ENCODE peak calls at places on chromosomes 6 and 20, in eight cellular contexts. G is PC-9, M is AG09309, P is RWPE1, A is endothelial cell, V is bronchial epithelial cell, O is BE2C, N is testis. R is an unnamed sample.

GRCh38 chr6:108609276-108609769 is 48.6 kb downstream of the FOXO3 start:
- DNase-seq in G (no peak), M (peak; percentile 46), P (no peak), A (no peak), V (no peak), O (no peak), N (no peak), R (no peak)

GRCh38 chr6:149055195-149055899 is 262.2 kb upstream of the TAB2 start:
- DNase-seq in G (no peak), M (no peak), P (no peak), A (no peak), V (no peak), O (no peak), N (no peak), R (no peak)

GRCh38 chr6:142945446-142946180 is 637 bp upstream of the HIVEP2 start:
- DNase-seq in G (no peak), M (no peak), P (peak; percentile 56), A (peak; percentile 58), V (peak; percentile 34), O (peak; percentile 34), N (peak; percentile 31), R (peak; percentile 62)

GRCh38 chr6:76682842-76683241 is 610.4 kb upstream of the IMPG1 start:
- DNase-seq in G (no peak), M (no peak), P (peak; percentile 8), A (no peak), V (peak; percentile 26), O (no peak), N (no peak), R (no peak)

GRCh38 chr6:157768304-157768703 is 54.7 kb upstream of the SNX9 start:
- DNase-seq in G (no peak), M (no peak), P (no peak), A (no peak), V (no peak), O (no peak), N (no peak), R (no peak)

GRCh38 chr6:72552938-72553337 is 68.9 kb upstream of the KCNQ5 start:
- DNase-seq in G (no peak), M (no peak), P (peak; percentile 34), A (no peak), V (peak; percentile 85), O (no peak), N (no peak), R (no peak)

GRCh38 chr6:46756469-46757205 is 9.9 kb downstream of the ANKRD66 start:
- DNase-seq in G (no peak), M (no peak), P (peak; percentile 4), A (no peak), V (peak; percentile 48), O (no peak), N (no peak), R (no peak)

GRCh38 chr20:50339196-50339901 is 148.7 kb downstream of the CEBPB start:
- DNase-seq in G (no peak), M (no peak), P (peak; percentile 49), A (no peak), V (no peak), O (peak; percentile 37), N (no peak), R (no peak)

GRCh38 chr6:48109902-48110301 is 1.1 kb downstream of the PTCHD4 start:
- DNase-seq in G (no peak), M (no peak), P (no peak), A (no peak), V (peak; percentile 69), O (no peak), N (no peak), R (no peak)

GRCh38 chr6:108029226-108029921 is 45.2 kb downstream of the OSTM1 start:
- DNase-seq in G (no peak), M (no peak), P (no peak), A (no peak), V (no peak), O (no peak), N (no peak), R (no peak)

GRCh38 chr6:150741633-150742200 is 123.8 kb upstream of the MTHFD1L start:
- DNase-seq in G (no peak), M (no peak), P (no peak), A (peak; percentile 41), V (no peak), O (no peak), N (no peak), R (peak; percentile 56)

GRCh38 chr6:144797881-144798589 is 512.9 kb downstream of the UTRN start:
- DNase-seq in G (peak; percentile 92), M (peak; percentile 25), P (peak; percentile 66), A (no peak), V (peak; percentile 80), O (no peak), N (no peak), R (no peak)

GRCh38 chr6:34696189-34696738 is 303 bp downstream of the ILRUN start:
- DNase-seq in G (peak; percentile 47), M (no peak), P (peak; percentile 22), A (peak; percentile 5), V (no peak), O (no peak), N (peak; percentile 46), R (peak; percentile 32)

GRCh38 chr6:32741203-32741960 is at the start of gene HLA-DQA2:
- DNase-seq in G (no peak), M (no peak), P (no peak), A (no peak), V (no peak), O (no peak), N (no peak), R (no peak)

GRCh38 chr20:57881466-57882405 is 171.9 kb upstream of the PMEPA1 start:
- DNase-seq in G (no peak), M (peak; percentile 5), P (no peak), A (no peak), V (no peak), O (peak; percentile 59), N (no peak), R (no peak)

GRCh38 chr6:100376103-100376502 is 88.6 kb downstream of the SIM1 start:
- DNase-seq in G (no peak), M (no peak), P (no peak), A (no peak), V (no peak), O (no peak), N (no peak), R (no peak)

GRCh38 chr6:37059344-37060194 is 54.1 kb downstream of the FGD2 start:
- DNase-seq in G (peak; percentile 95), M (peak; percentile 80), P (peak; percentile 94), A (peak; percentile 60), V (peak; percentile 98), O (peak; percentile 70), N (peak; percentile 63), R (no peak)

GRCh38 chr6:168420084-168420483 is 20.9 kb upstream of the SMOC2 start:
- DNase-seq in G (no peak), M (no peak), P (no peak), A (no peak), V (no peak), O (no peak), N (no peak), R (no peak)

GRCh38 chr6:16273266-16273665 is 34.9 kb downstream of the GMPR start:
- DNase-seq in G (no peak), M (no peak), P (no peak), A (no peak), V (no peak), O (no peak), N (no peak), R (no peak)

GRCh38 chr6:7633361-7633760 is 43.4 kb downstream of the SNRNP48 start:
- DNase-seq in G (no peak), M (no peak), P (no peak), A (no peak), V (no peak), O (no peak), N (no peak), R (no peak)

GRCh38 chr20:6636209-6637159 is 131.0 kb upstream of the BMP2 start:
- DNase-seq in G (no peak), M (peak; percentile 40), P (peak; percentile 75), A (peak; percentile 22), V (peak; percentile 68), O (no peak), N (peak; percentile 37), R (no peak)

GRCh38 chr6:169487579-169488205 is 214.1 kb downstream of the WDR27 start:
- DNase-seq in G (no peak), M (no peak), P (peak; percentile 6), A (no peak), V (no peak), O (no peak), N (no peak), R (no peak)
- TF ChIP-seq CTCF in G (no peak), M (peak; percentile 28), P (no peak), A (no peak), V (no peak), O (peak; percentile 3), N (no peak), R (no peak)

GRCh38 chr6:56377295-56377694 is 129.9 kb upstream of the COL21A1 start:
- DNase-seq in G (no peak), M (no peak), P (no peak), A (no peak), V (no peak), O (no peak), N (no peak), R (no peak)

GRCh38 chr6:56381852-56382251 is 134.5 kb upstream of the COL21A1 start:
- DNase-seq in G (peak; percentile 49), M (no peak), P (no peak), A (no peak), V (peak; percentile 71), O (no peak), N (peak; percentile 50), R (no peak)

GRCh38 chr6:56378507-56378906 is 131.1 kb upstream of the COL21A1 start:
- DNase-seq in G (no peak), M (no peak), P (no peak), A (no peak), V (no peak), O (no peak), N (no peak), R (no peak)

GRCh38 chr6:56380476-56380875 is 133.1 kb upstream of the COL21A1 start:
- DNase-seq in G (no peak), M (no peak), P (no peak), A (no peak), V (no peak), O (no peak), N (no peak), R (no peak)

GRCh38 chr6:56378966-56379608 is 131.7 kb upstream of the COL21A1 start:
- DNase-seq in G (no peak), M (no peak), P (no peak), A (no peak), V (peak; percentile 82), O (no peak), N (no peak), R (no peak)
- TF ChIP-seq CTCF in G (no peak), M (no peak), P (no peak), A (no peak), V (no peak), O (no peak), N (no peak), R (no peak)

GRCh38 chr20:16666272-16666671 is 63.6 kb upstream of the SNRPB2 start:
- DNase-seq in G (no peak), M (no peak), P (no peak), A (no peak), V (no peak), O (no peak), N (no peak), R (no peak)
- TF ChIP-seq CTCF in G (no peak), M (no peak), P (no peak), A (peak; percentile 30), V (no peak), O (peak; percentile 40), N (peak; percentile 9), R (no peak)

DNA sequence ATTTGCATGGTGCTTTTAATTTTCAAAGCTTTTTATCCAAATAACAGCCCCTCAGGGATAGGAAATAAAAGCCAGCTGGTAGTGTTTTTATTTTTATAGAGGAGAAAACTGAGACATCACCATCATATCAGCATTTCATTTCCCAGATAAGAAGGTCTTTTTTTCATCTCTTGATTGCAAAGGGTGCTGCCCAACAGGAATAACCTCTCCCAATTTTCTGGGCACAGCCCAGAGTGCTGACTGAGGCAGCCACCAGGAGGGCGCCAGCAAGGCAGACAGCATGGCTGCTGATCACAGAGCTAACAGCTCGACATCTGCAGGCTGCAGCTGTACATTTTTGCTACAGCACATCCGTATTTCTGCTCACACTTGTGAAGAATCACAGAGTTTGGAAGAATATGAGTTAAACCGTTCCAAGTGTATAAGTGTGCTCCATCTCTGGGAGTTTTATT is 85.7 kb upstream of the C20orf144 start:
- DNase-seq in G (no peak), M (no peak), P (no peak), A (no peak), V (no peak), O (peak; percentile 68), N (no peak), R (no peak)
- TF ChIP-seq CTCF in G (no peak), M (no peak), P (no peak), A (no peak), V (peak; percentile 17), O (peak; percentile 55), N (no peak), R (peak; percentile 20)